ENCODE peak calls at places on chromosomes 16 and 17, in eight cellular contexts. One of them, this sample, is unnamed.

GRCh38 chr16:27169511-27170071 is 33.7 kb upstream of the KDM8 start:
- DNase-seq in EL: peak
- DNase-seq in activated naive CD8-positive, alpha-beta T cell treated with anti-CD3 and anti-CD28 coated beads for 36 hours: peak
- DNase-seq in esophagus squamous epithelium: no peak
- DNase-seq in adipocyte: peak
- DNase-seq in activated CD4-positive, CD25-positive, alpha-beta regulatory T cell treated with anti-CD3 and anti-CD28 coated beads, Interleukin-2, amount 50 U/mL, for 16 hours: peak
- DNase-seq in stimulated activated CD8-positive, alpha-beta memory T cell treated with anti-CD3 and anti-CD28 coated beads, Interleukin-4, amount 100 ng/mL, for 24 hours: peak
- DNase-seq in anterior cingulate cortex: no peak
- DNase-seq in this sample: peak

GRCh38 chr16:4795828-4796572 is 831 bp downstream of the SMIM22 start:
- DNase-seq in EL: no peak
- DNase-seq in activated naive CD8-positive, alpha-beta T cell treated with anti-CD3 and anti-CD28 coated beads for 36 hours: no peak
- DNase-seq in esophagus squamous epithelium: no peak
- DNase-seq in adipocyte: no peak
- DNase-seq in activated CD4-positive, CD25-positive, alpha-beta regulatory T cell treated with anti-CD3 and anti-CD28 coated beads, Interleukin-2, amount 50 U/mL, for 16 hours: no peak
- DNase-seq in stimulated activated CD8-positive, alpha-beta memory T cell treated with anti-CD3 and anti-CD28 coated beads, Interleukin-4, amount 100 ng/mL, for 24 hours: no peak
- DNase-seq in anterior cingulate cortex: no peak
- DNase-seq in this sample: no peak

GRCh38 chr16:57041182-57042156 is 50.9 kb upstream of the CPNE2 start:
- DNase-seq in EL: no peak
- DNase-seq in activated naive CD8-positive, alpha-beta T cell treated with anti-CD3 and anti-CD28 coated beads for 36 hours: peak
- DNase-seq in esophagus squamous epithelium: no peak
- DNase-seq in adipocyte: no peak
- DNase-seq in activated CD4-positive, CD25-positive, alpha-beta regulatory T cell treated with anti-CD3 and anti-CD28 coated beads, Interleukin-2, amount 50 U/mL, for 16 hours: peak
- DNase-seq in stimulated activated CD8-positive, alpha-beta memory T cell treated with anti-CD3 and anti-CD28 coated beads, Interleukin-4, amount 100 ng/mL, for 24 hours: peak
- DNase-seq in anterior cingulate cortex: no peak
- DNase-seq in this sample: peak

GRCh38 chr16:15827709-15828343 is 29.0 kb downstream of the MYH11 start:
- DNase-seq in EL: no peak
- DNase-seq in activated naive CD8-positive, alpha-beta T cell treated with anti-CD3 and anti-CD28 coated beads for 36 hours: no peak
- DNase-seq in esophagus squamous epithelium: no peak
- DNase-seq in adipocyte: no peak
- DNase-seq in activated CD4-positive, CD25-positive, alpha-beta regulatory T cell treated with anti-CD3 and anti-CD28 coated beads, Interleukin-2, amount 50 U/mL, for 16 hours: no peak
- DNase-seq in stimulated activated CD8-positive, alpha-beta memory T cell treated with anti-CD3 and anti-CD28 coated beads, Interleukin-4, amount 100 ng/mL, for 24 hours: no peak
- DNase-seq in anterior cingulate cortex: no peak
- DNase-seq in this sample: no peak

GRCh38 chr17:81980752-81981239 is 3.4 kb downstream of the ASPSCR1 start:
- DNase-seq in EL: no peak
- DNase-seq in activated naive CD8-positive, alpha-beta T cell treated with anti-CD3 and anti-CD28 coated beads for 36 hours: no peak
- DNase-seq in esophagus squamous epithelium: no peak
- DNase-seq in adipocyte: no peak
- DNase-seq in activated CD4-positive, CD25-positive, alpha-beta regulatory T cell treated with anti-CD3 and anti-CD28 coated beads, Interleukin-2, amount 50 U/mL, for 16 hours: no peak
- DNase-seq in stimulated activated CD8-positive, alpha-beta memory T cell treated with anti-CD3 and anti-CD28 coated beads, Interleukin-4, amount 100 ng/mL, for 24 hours: no peak
- DNase-seq in anterior cingulate cortex: no peak
- DNase-seq in this sample: no peak

GRCh38 chr16:67530013-67530939 is 1.6 kb downstream of the RIPOR1 start:
- DNase-seq in EL: peak
- DNase-seq in activated naive CD8-positive, alpha-beta T cell treated with anti-CD3 and anti-CD28 coated beads for 36 hours: peak
- DNase-seq in esophagus squamous epithelium: no peak
- DNase-seq in adipocyte: peak
- DNase-seq in activated CD4-positive, CD25-positive, alpha-beta regulatory T cell treated with anti-CD3 and anti-CD28 coated beads, Interleukin-2, amount 50 U/mL, for 16 hours: no peak
- DNase-seq in stimulated activated CD8-positive, alpha-beta memory T cell treated with anti-CD3 and anti-CD28 coated beads, Interleukin-4, amount 100 ng/mL, for 24 hours: peak
- DNase-seq in anterior cingulate cortex: peak
- DNase-seq in this sample: no peak

GRCh38 chr16:73002836-73003235 is 45.1 kb downstream of the ZFHX3 start:
- DNase-seq in EL: peak
- DNase-seq in activated naive CD8-positive, alpha-beta T cell treated with anti-CD3 and anti-CD28 coated beads for 36 hours: no peak
- DNase-seq in esophagus squamous epithelium: no peak
- DNase-seq in adipocyte: peak
- DNase-seq in activated CD4-positive, CD25-positive, alpha-beta regulatory T cell treated with anti-CD3 and anti-CD28 coated beads, Interleukin-2, amount 50 U/mL, for 16 hours: no peak
- DNase-seq in stimulated activated CD8-positive, alpha-beta memory T cell treated with anti-CD3 and anti-CD28 coated beads, Interleukin-4, amount 100 ng/mL, for 24 hours: no peak
- DNase-seq in anterior cingulate cortex: no peak
- DNase-seq in this sample: no peak

GRCh38 chr16:89633064-89633631 is 19.7 kb downstream of the DPEP1 start:
- DNase-seq in EL: peak
- DNase-seq in activated naive CD8-positive, alpha-beta T cell treated with anti-CD3 and anti-CD28 coated beads for 36 hours: no peak
- DNase-seq in esophagus squamous epithelium: no peak
- DNase-seq in adipocyte: peak
- DNase-seq in activated CD4-positive, CD25-positive, alpha-beta regulatory T cell treated with anti-CD3 and anti-CD28 coated beads, Interleukin-2, amount 50 U/mL, for 16 hours: no peak
- DNase-seq in stimulated activated CD8-positive, alpha-beta memory T cell treated with anti-CD3 and anti-CD28 coated beads, Interleukin-4, amount 100 ng/mL, for 24 hours: no peak
- DNase-seq in anterior cingulate cortex: no peak
- DNase-seq in this sample: no peak

GRCh38 chr16:15542261-15542660 is 100.7 kb downstream of the MARF1 start:
- DNase-seq in EL: no peak
- DNase-seq in activated naive CD8-positive, alpha-beta T cell treated with anti-CD3 and anti-CD28 coated beads for 36 hours: no peak
- DNase-seq in esophagus squamous epithelium: no peak
- DNase-seq in adipocyte: no peak
- DNase-seq in activated CD4-positive, CD25-positive, alpha-beta regulatory T cell treated with anti-CD3 and anti-CD28 coated beads, Interleukin-2, amount 50 U/mL, for 16 hours: no peak
- DNase-seq in stimulated activated CD8-positive, alpha-beta memory T cell treated with anti-CD3 and anti-CD28 coated beads, Interleukin-4, amount 100 ng/mL, for 24 hours: no peak
- DNase-seq in anterior cingulate cortex: no peak
- DNase-seq in this sample: no peak

GRCh38 chr17:72411124-72411563 is 290.3 kb downstream of the SOX9 start:
- DNase-seq in EL: no peak
- DNase-seq in activated naive CD8-positive, alpha-beta T cell treated with anti-CD3 and anti-CD28 coated beads for 36 hours: no peak
- DNase-seq in esophagus squamous epithelium: no peak
- DNase-seq in adipocyte: no peak
- DNase-seq in activated CD4-positive, CD25-positive, alpha-beta regulatory T cell treated with anti-CD3 and anti-CD28 coated beads, Interleukin-2, amount 50 U/mL, for 16 hours: no peak
- DNase-seq in stimulated activated CD8-positive, alpha-beta memory T cell treated with anti-CD3 and anti-CD28 coated beads, Interleukin-4, amount 100 ng/mL, for 24 hours: no peak
- DNase-seq in anterior cingulate cortex: no peak
- DNase-seq in this sample: no peak

GRCh38 chr16:81601008-81601428 is 156.4 kb downstream of the CMIP start:
- DNase-seq in EL: peak
- DNase-seq in activated naive CD8-positive, alpha-beta T cell treated with anti-CD3 and anti-CD28 coated beads for 36 hours: no peak
- DNase-seq in esophagus squamous epithelium: no peak
- DNase-seq in adipocyte: peak
- DNase-seq in activated CD4-positive, CD25-positive, alpha-beta regulatory T cell treated with anti-CD3 and anti-CD28 coated beads, Interleukin-2, amount 50 U/mL, for 16 hours: no peak
- DNase-seq in stimulated activated CD8-positive, alpha-beta memory T cell treated with anti-CD3 and anti-CD28 coated beads, Interleukin-4, amount 100 ng/mL, for 24 hours: no peak
- DNase-seq in anterior cingulate cortex: no peak
- DNase-seq in this sample: no peak

GRCh38 chr17:42680331-42680808 is 1.3 kb downstream of the CCR10 start:
- DNase-seq in EL: peak
- DNase-seq in activated naive CD8-positive, alpha-beta T cell treated with anti-CD3 and anti-CD28 coated beads for 36 hours: no peak
- DNase-seq in esophagus squamous epithelium: no peak
- DNase-seq in adipocyte: no peak
- DNase-seq in activated CD4-positive, CD25-positive, alpha-beta regulatory T cell treated with anti-CD3 and anti-CD28 coated beads, Interleukin-2, amount 50 U/mL, for 16 hours: no peak
- DNase-seq in stimulated activated CD8-positive, alpha-beta memory T cell treated with anti-CD3 and anti-CD28 coated beads, Interleukin-4, amount 100 ng/mL, for 24 hours: no peak
- DNase-seq in anterior cingulate cortex: no peak
- DNase-seq in this sample: no peak

GRCh38 chr17:14744716-14745115 is 443.8 kb downstream of the HS3ST3B1 start:
- DNase-seq in EL: no peak
- DNase-seq in activated naive CD8-positive, alpha-beta T cell treated with anti-CD3 and anti-CD28 coated beads for 36 hours: no peak
- DNase-seq in esophagus squamous epithelium: no peak
- DNase-seq in adipocyte: no peak
- DNase-seq in activated CD4-positive, CD25-positive, alpha-beta regulatory T cell treated with anti-CD3 and anti-CD28 coated beads, Interleukin-2, amount 50 U/mL, for 16 hours: no peak
- DNase-seq in stimulated activated CD8-positive, alpha-beta memory T cell treated with anti-CD3 and anti-CD28 coated beads, Interleukin-4, amount 100 ng/mL, for 24 hours: no peak
- DNase-seq in anterior cingulate cortex: no peak
- DNase-seq in this sample: no peak

GRCh38 chr16:52383640-52384292 is 163.2 kb downstream of the TOX3 start:
- DNase-seq in EL: no peak
- DNase-seq in activated naive CD8-positive, alpha-beta T cell treated with anti-CD3 and anti-CD28 coated beads for 36 hours: no peak
- DNase-seq in esophagus squamous epithelium: no peak
- DNase-seq in adipocyte: no peak
- DNase-seq in activated CD4-positive, CD25-positive, alpha-beta regulatory T cell treated with anti-CD3 and anti-CD28 coated beads, Interleukin-2, amount 50 U/mL, for 16 hours: no peak
- DNase-seq in stimulated activated CD8-positive, alpha-beta memory T cell treated with anti-CD3 and anti-CD28 coated beads, Interleukin-4, amount 100 ng/mL, for 24 hours: no peak
- DNase-seq in anterior cingulate cortex: no peak
- DNase-seq in this sample: no peak

GRCh38 chr17:75400326-75400939 is 5.0 kb downstream of the GRB2 start:
- DNase-seq in EL: no peak
- DNase-seq in activated naive CD8-positive, alpha-beta T cell treated with anti-CD3 and anti-CD28 coated beads for 36 hours: no peak
- DNase-seq in esophagus squamous epithelium: no peak
- DNase-seq in adipocyte: no peak
- DNase-seq in activated CD4-positive, CD25-positive, alpha-beta regulatory T cell treated with anti-CD3 and anti-CD28 coated beads, Interleukin-2, amount 50 U/mL, for 16 hours: no peak
- DNase-seq in stimulated activated CD8-positive, alpha-beta memory T cell treated with anti-CD3 and anti-CD28 coated beads, Interleukin-4, amount 100 ng/mL, for 24 hours: no peak
- DNase-seq in anterior cingulate cortex: no peak
- DNase-seq in this sample: no peak

GRCh38 chr17:78873519-78874340 is 29.3 kb downstream of the CEP295NL start:
- DNase-seq in EL: peak
- DNase-seq in activated naive CD8-positive, alpha-beta T cell treated with anti-CD3 and anti-CD28 coated beads for 36 hours: no peak
- DNase-seq in esophagus squamous epithelium: no peak
- DNase-seq in adipocyte: peak
- DNase-seq in activated CD4-positive, CD25-positive, alpha-beta regulatory T cell treated with anti-CD3 and anti-CD28 coated beads, Interleukin-2, amount 50 U/mL, for 16 hours: no peak
- DNase-seq in stimulated activated CD8-positive, alpha-beta memory T cell treated with anti-CD3 and anti-CD28 coated beads, Interleukin-4, amount 100 ng/mL, for 24 hours: no peak
- DNase-seq in anterior cingulate cortex: peak
- DNase-seq in this sample: no peak

GRCh38 chr16:70437582-70438324 is 1.1 kb downstream of the ST3GAL2 start:
- DNase-seq in EL: peak
- DNase-seq in activated naive CD8-positive, alpha-beta T cell treated with anti-CD3 and anti-CD28 coated beads for 36 hours: no peak
- DNase-seq in esophagus squamous epithelium: no peak
- DNase-seq in adipocyte: peak
- DNase-seq in activated CD4-positive, CD25-positive, alpha-beta regulatory T cell treated with anti-CD3 and anti-CD28 coated beads, Interleukin-2, amount 50 U/mL, for 16 hours: no peak
- DNase-seq in stimulated activated CD8-positive, alpha-beta memory T cell treated with anti-CD3 and anti-CD28 coated beads, Interleukin-4, amount 100 ng/mL, for 24 hours: no peak
- DNase-seq in anterior cingulate cortex: no peak
- DNase-seq in this sample: no peak

GRCh38 chr17:64354396-64354795 is 36.3 kb downstream of the PECAM1 start:
- DNase-seq in EL: no peak
- DNase-seq in activated naive CD8-positive, alpha-beta T cell treated with anti-CD3 and anti-CD28 coated beads for 36 hours: no peak
- DNase-seq in esophagus squamous epithelium: no peak
- DNase-seq in adipocyte: no peak
- DNase-seq in activated CD4-positive, CD25-positive, alpha-beta regulatory T cell treated with anti-CD3 and anti-CD28 coated beads, Interleukin-2, amount 50 U/mL, for 16 hours: no peak
- DNase-seq in stimulated activated CD8-positive, alpha-beta memory T cell treated with anti-CD3 and anti-CD28 coated beads, Interleukin-4, amount 100 ng/mL, for 24 hours: no peak
- DNase-seq in anterior cingulate cortex: no peak
- DNase-seq in this sample: no peak

GRCh38 chr17:41785091-41785875 is 1.2 kb downstream of the JUP start:
- DNase-seq in EL: no peak
- DNase-seq in activated naive CD8-positive, alpha-beta T cell treated with anti-CD3 and anti-CD28 coated beads for 36 hours: no peak
- DNase-seq in esophagus squamous epithelium: no peak
- DNase-seq in adipocyte: no peak
- DNase-seq in activated CD4-positive, CD25-positive, alpha-beta regulatory T cell treated with anti-CD3 and anti-CD28 coated beads, Interleukin-2, amount 50 U/mL, for 16 hours: no peak
- DNase-seq in stimulated activated CD8-positive, alpha-beta memory T cell treated with anti-CD3 and anti-CD28 coated beads, Interleukin-4, amount 100 ng/mL, for 24 hours: no peak
- DNase-seq in anterior cingulate cortex: no peak
- DNase-seq in this sample: no peak

GRCh38 chr17:19958023-19958422 is 19.6 kb downstream of the AKAP10 start:
- DNase-seq in EL: peak
- DNase-seq in activated naive CD8-positive, alpha-beta T cell treated with anti-CD3 and anti-CD28 coated beads for 36 hours: no peak
- DNase-seq in esophagus squamous epithelium: no peak
- DNase-seq in adipocyte: peak
- DNase-seq in activated CD4-positive, CD25-positive, alpha-beta regulatory T cell treated with anti-CD3 and anti-CD28 coated beads, Interleukin-2, amount 50 U/mL, for 16 hours: no peak
- DNase-seq in stimulated activated CD8-positive, alpha-beta memory T cell treated with anti-CD3 and anti-CD28 coated beads, Interleukin-4, amount 100 ng/mL, for 24 hours: no peak
- DNase-seq in anterior cingulate cortex: no peak
- DNase-seq in this sample: no peak

GRCh38 chr16:64416232-64417010 is 705.4 kb downstream of the CDH11 start:
- DNase-seq in EL: peak
- DNase-seq in activated naive CD8-positive, alpha-beta T cell treated with anti-CD3 and anti-CD28 coated beads for 36 hours: no peak
- DNase-seq in esophagus squamous epithelium: no peak
- DNase-seq in adipocyte: peak
- DNase-seq in activated CD4-positive, CD25-positive, alpha-beta regulatory T cell treated with anti-CD3 and anti-CD28 coated beads, Interleukin-2, amount 50 U/mL, for 16 hours: no peak
- DNase-seq in stimulated activated CD8-positive, alpha-beta memory T cell treated with anti-CD3 and anti-CD28 coated beads, Interleukin-4, amount 100 ng/mL, for 24 hours: no peak
- DNase-seq in anterior cingulate cortex: no peak
- DNase-seq in this sample: no peak

GRCh38 chr17:50719924-50720805 is 762 bp downstream of the LUC7L3 start:
- DNase-seq in EL: no peak
- DNase-seq in activated naive CD8-positive, alpha-beta T cell treated with anti-CD3 and anti-CD28 coated beads for 36 hours: no peak
- DNase-seq in esophagus squamous epithelium: no peak
- DNase-seq in adipocyte: no peak
- DNase-seq in activated CD4-positive, CD25-positive, alpha-beta regulatory T cell treated with anti-CD3 and anti-CD28 coated beads, Interleukin-2, amount 50 U/mL, for 16 hours: no peak
- DNase-seq in stimulated activated CD8-positive, alpha-beta memory T cell treated with anti-CD3 and anti-CD28 coated beads, Interleukin-4, amount 100 ng/mL, for 24 hours: no peak
- DNase-seq in anterior cingulate cortex: no peak
- DNase-seq in this sample: no peak

GRCh38 chr16:1879477-1879876 is 7.5 kb upstream of the MEIOB start:
- DNase-seq in EL: no peak
- DNase-seq in activated naive CD8-positive, alpha-beta T cell treated with anti-CD3 and anti-CD28 coated beads for 36 hours: no peak
- DNase-seq in esophagus squamous epithelium: no peak
- DNase-seq in adipocyte: no peak
- DNase-seq in activated CD4-positive, CD25-positive, alpha-beta regulatory T cell treated with anti-CD3 and anti-CD28 coated beads, Interleukin-2, amount 50 U/mL, for 16 hours: no peak
- DNase-seq in stimulated activated CD8-positive, alpha-beta memory T cell treated with anti-CD3 and anti-CD28 coated beads, Interleukin-4, amount 100 ng/mL, for 24 hours: no peak
- DNase-seq in anterior cingulate cortex: no peak
- DNase-seq in this sample: no peak

GRCh38 chr16:1791943-1792812 is 1.3 kb downstream of the IGFALS start:
- DNase-seq in EL: no peak
- DNase-seq in activated naive CD8-positive, alpha-beta T cell treated with anti-CD3 and anti-CD28 coated beads for 36 hours: no peak
- DNase-seq in esophagus squamous epithelium: no peak
- DNase-seq in adipocyte: no peak
- DNase-seq in activated CD4-positive, CD25-positive, alpha-beta regulatory T cell treated with anti-CD3 and anti-CD28 coated beads, Interleukin-2, amount 50 U/mL, for 16 hours: no peak
- DNase-seq in stimulated activated CD8-positive, alpha-beta memory T cell treated with anti-CD3 and anti-CD28 coated beads, Interleukin-4, amount 100 ng/mL, for 24 hours: no peak
- DNase-seq in anterior cingulate cortex: no peak
- DNase-seq in this sample: no peak

GRCh38 chr16:83212301-83212841 is 585.6 kb downstream of the CDH13 start:
- DNase-seq in EL: no peak
- DNase-seq in activated naive CD8-positive, alpha-beta T cell treated with anti-CD3 and anti-CD28 coated beads for 36 hours: no peak
- DNase-seq in esophagus squamous epithelium: no peak
- DNase-seq in adipocyte: no peak
- DNase-seq in activated CD4-positive, CD25-positive, alpha-beta regulatory T cell treated with anti-CD3 and anti-CD28 coated beads, Interleukin-2, amount 50 U/mL, for 16 hours: no peak
- DNase-seq in stimulated activated CD8-positive, alpha-beta memory T cell treated with anti-CD3 and anti-CD28 coated beads, Interleukin-4, amount 100 ng/mL, for 24 hours: no peak
- DNase-seq in anterior cingulate cortex: no peak
- DNase-seq in this sample: no peak

GRCh38 chr17:68595496-68595895 is 5.7 kb downstream of the FAM20A start:
- DNase-seq in EL: no peak
- DNase-seq in activated naive CD8-positive, alpha-beta T cell treated with anti-CD3 and anti-CD28 coated beads for 36 hours: no peak
- DNase-seq in esophagus squamous epithelium: no peak
- DNase-seq in adipocyte: no peak
- DNase-seq in activated CD4-positive, CD25-positive, alpha-beta regulatory T cell treated with anti-CD3 and anti-CD28 coated beads, Interleukin-2, amount 50 U/mL, for 16 hours: no peak
- DNase-seq in stimulated activated CD8-positive, alpha-beta memory T cell treated with anti-CD3 and anti-CD28 coated beads, Interleukin-4, amount 100 ng/mL, for 24 hours: no peak
- DNase-seq in anterior cingulate cortex: no peak
- DNase-seq in this sample: no peak

GRCh38 chr17:1730345-1731193 is 6.1 kb downstream of the WDR81 start:
- DNase-seq in EL: peak
- DNase-seq in activated naive CD8-positive, alpha-beta T cell treated with anti-CD3 and anti-CD28 coated beads for 36 hours: no peak
- DNase-seq in esophagus squamous epithelium: no peak
- DNase-seq in adipocyte: no peak
- DNase-seq in activated CD4-positive, CD25-positive, alpha-beta regulatory T cell treated with anti-CD3 and anti-CD28 coated beads, Interleukin-2, amount 50 U/mL, for 16 hours: no peak
- DNase-seq in stimulated activated CD8-positive, alpha-beta memory T cell treated with anti-CD3 and anti-CD28 coated beads, Interleukin-4, amount 100 ng/mL, for 24 hours: no peak
- DNase-seq in anterior cingulate cortex: no peak
- DNase-seq in this sample: no peak

GRCh38 chr17:81867123-81867951 is 3.8 kb downstream of the ARHGDIA start:
- DNase-seq in EL: peak
- DNase-seq in activated naive CD8-positive, alpha-beta T cell treated with anti-CD3 and anti-CD28 coated beads for 36 hours: peak
- DNase-seq in esophagus squamous epithelium: no peak
- DNase-seq in adipocyte: peak
- DNase-seq in activated CD4-positive, CD25-positive, alpha-beta regulatory T cell treated with anti-CD3 and anti-CD28 coated beads, Interleukin-2, amount 50 U/mL, for 16 hours: no peak
- DNase-seq in stimulated activated CD8-positive, alpha-beta memory T cell treated with anti-CD3 and anti-CD28 coated beads, Interleukin-4, amount 100 ng/mL, for 24 hours: no peak
- DNase-seq in anterior cingulate cortex: no peak
- DNase-seq in this sample: no peak

GRCh38 chr16:12215302-12216105 is 239.0 kb downstream of the SNX29 start:
- DNase-seq in EL: no peak
- DNase-seq in activated naive CD8-positive, alpha-beta T cell treated with anti-CD3 and anti-CD28 coated beads for 36 hours: no peak
- DNase-seq in esophagus squamous epithelium: no peak
- DNase-seq in adipocyte: no peak
- DNase-seq in activated CD4-positive, CD25-positive, alpha-beta regulatory T cell treated with anti-CD3 and anti-CD28 coated beads, Interleukin-2, amount 50 U/mL, for 16 hours: no peak
- DNase-seq in stimulated activated CD8-positive, alpha-beta memory T cell treated with anti-CD3 and anti-CD28 coated beads, Interleukin-4, amount 100 ng/mL, for 24 hours: no peak
- DNase-seq in anterior cingulate cortex: no peak
- DNase-seq in this sample: no peak

GRCh38 chr17:81401727-81402529 is 6.7 kb downstream of the BAHCC1 start:
- DNase-seq in EL: peak
- DNase-seq in activated naive CD8-positive, alpha-beta T cell treated with anti-CD3 and anti-CD28 coated beads for 36 hours: no peak
- DNase-seq in esophagus squamous epithelium: no peak
- DNase-seq in adipocyte: no peak
- DNase-seq in activated CD4-positive, CD25-positive, alpha-beta regulatory T cell treated with anti-CD3 and anti-CD28 coated beads, Interleukin-2, amount 50 U/mL, for 16 hours: no peak
- DNase-seq in stimulated activated CD8-positive, alpha-beta memory T cell treated with anti-CD3 and anti-CD28 coated beads, Interleukin-4, amount 100 ng/mL, for 24 hours: no peak
- DNase-seq in anterior cingulate cortex: no peak
- DNase-seq in this sample: no peak

GRCh38 chr16:56977823-56978430 is 11.4 kb upstream of the NLRC5 start:
- DNase-seq in EL: no peak
- DNase-seq in activated naive CD8-positive, alpha-beta T cell treated with anti-CD3 and anti-CD28 coated beads for 36 hours: no peak
- DNase-seq in esophagus squamous epithelium: no peak
- DNase-seq in adipocyte: no peak
- DNase-seq in activated CD4-positive, CD25-positive, alpha-beta regulatory T cell treated with anti-CD3 and anti-CD28 coated beads, Interleukin-2, amount 50 U/mL, for 16 hours: no peak
- DNase-seq in stimulated activated CD8-positive, alpha-beta memory T cell treated with anti-CD3 and anti-CD28 coated beads, Interleukin-4, amount 100 ng/mL, for 24 hours: no peak
- DNase-seq in anterior cingulate cortex: no peak
- DNase-seq in this sample: no peak

GRCh38 chr17:4142107-4142900 is 526 bp downstream of the ZZEF1 start:
- DNase-seq in EL: peak
- DNase-seq in activated naive CD8-positive, alpha-beta T cell treated with anti-CD3 and anti-CD28 coated beads for 36 hours: peak
- DNase-seq in esophagus squamous epithelium: no peak
- DNase-seq in adipocyte: peak
- DNase-seq in activated CD4-positive, CD25-positive, alpha-beta regulatory T cell treated with anti-CD3 and anti-CD28 coated beads, Interleukin-2, amount 50 U/mL, for 16 hours: peak
- DNase-seq in stimulated activated CD8-positive, alpha-beta memory T cell treated with anti-CD3 and anti-CD28 coated beads, Interleukin-4, amount 100 ng/mL, for 24 hours: no peak
- DNase-seq in anterior cingulate cortex: no peak
- DNase-seq in this sample: peak

GRCh38 chr16:17369441-17369951 is 101.3 kb downstream of the XYLT1 start:
- DNase-seq in EL: no peak
- DNase-seq in activated naive CD8-positive, alpha-beta T cell treated with anti-CD3 and anti-CD28 coated beads for 36 hours: peak
- DNase-seq in esophagus squamous epithelium: peak
- DNase-seq in adipocyte: no peak
- DNase-seq in activated CD4-positive, CD25-positive, alpha-beta regulatory T cell treated with anti-CD3 and anti-CD28 coated beads, Interleukin-2, amount 50 U/mL, for 16 hours: peak
- DNase-seq in stimulated activated CD8-positive, alpha-beta memory T cell treated with anti-CD3 and anti-CD28 coated beads, Interleukin-4, amount 100 ng/mL, for 24 hours: peak
- DNase-seq in anterior cingulate cortex: peak
- DNase-seq in this sample: peak